ENCODE peak calls at places on chromosomes 5 and 9, in six cellular contexts. I is endodermal cell, V is breast epithelium, P is mesothelial cell of epicardium, E is WERI-Rb-1, B is Panc1. J is an unnamed sample.
A peak's percentile ranks its signal among the peaks of the same experiment; 100 is the strongest.

GRCh38 chr5:14439087-14439841 is 142.3 kb upstream of the OTULINL start:
- DNase-seq in V (no peak), E (no peak), P (no peak), I (peak; percentile 25), B (no peak), J (no peak)

GRCh38 chr9:87615547-87616148 is 110.3 kb upstream of the CTSL start:
- DNase-seq in P (no peak), E (no peak), I (no peak), V (no peak), B (no peak), J (no peak)

GRCh38 chr5:97019435-97020117 is 83.7 kb downstream of the LNPEP start:
- DNase-seq in B (no peak), P (no peak), V (no peak), I (no peak), E (no peak), J (no peak)

GRCh38 chr9:97962575-97962974 is 20.6 kb upstream of the ANP32B start:
- DNase-seq in I (no peak), B (no peak), E (no peak), V (no peak), P (no peak), J (no peak)

GRCh38 chr5:133890308-133890707 is 78.1 kb downstream of the C5orf15 start:
- DNase-seq in I (no peak), E (no peak), V (no peak), P (no peak), B (no peak), J (no peak)

GRCh38 chr5:149283611-149284480 is 12.2 kb downstream of the AFAP1L1 start:
- DNase-seq in E (no peak), B (no peak), V (no peak), I (no peak), P (no peak), J (peak; percentile 66)

GRCh38 chr9:137470785-137471184 is 11.7 kb upstream of the NSMF start:
- DNase-seq in V (no peak), I (no peak), B (no peak), P (no peak), E (no peak), J (no peak)

GRCh38 chr5:167105951-167106350 is 1185.5 kb upstream of the WWC1 start:
- DNase-seq in I (no peak), V (no peak), P (no peak), E (no peak), B (no peak), J (no peak)

GRCh38 chr9:116628706-116629105 is 58.4 kb upstream of the TRIM32 start:
- DNase-seq in V (no peak), B (no peak), P (no peak), I (no peak), E (no peak), J (no peak)

GRCh38 chr5:66223637-66224036 is 79.5 kb downstream of the SREK1 start:
- DNase-seq in I (peak; percentile 76), E (peak; percentile 26), V (no peak), B (no peak), P (no peak), J (no peak)

GRCh38 chr9:137089232-137089947 is 2.6 kb downstream of the MAN1B1 start:
- DNase-seq in I (no peak), B (no peak), P (no peak), E (no peak), V (no peak), J (no peak)

GRCh38 chr5:161167001-161167765 is 315.2 kb upstream of the ATP10B start:
- DNase-seq in V (no peak), E (no peak), I (no peak), B (no peak), P (no peak), J (no peak)

GRCh38 chr5:107578051-107578635 is 92.6 kb downstream of the EFNA5 start:
- DNase-seq in V (no peak), E (no peak), B (no peak), P (no peak), I (no peak), J (no peak)

GRCh38 chr5:176955895-176956294 is 50.7 kb downstream of the UIMC1 start:
- DNase-seq in E (no peak), B (no peak), I (no peak), V (no peak), P (no peak), J (no peak)

GRCh38 chr5:84016090-84016489 is 295.4 kb upstream of the HAPLN1 start:
- DNase-seq in I (no peak), E (no peak), V (no peak), P (no peak), B (no peak), J (no peak)

GRCh38 chr5:172959824-172960799 is 888 bp downstream of the RPL26L1 start:
- DNase-seq in B (no peak), I (no peak), P (no peak), E (no peak), V (no peak), J (no peak)

GRCh38 chr5:159304961-159305595 is 25.2 kb downstream of the IL12B start:
- DNase-seq in E (no peak), B (no peak), P (no peak), V (no peak), I (no peak), J (no peak)

GRCh38 chr9:127550751-127551150 is 61.3 kb upstream of the STXBP1 start:
- DNase-seq in V (no peak), I (no peak), B (no peak), E (no peak), P (no peak), J (no peak)

GRCh38 chr5:122385286-122385685 is 73.2 kb downstream of the SNCAIP start:
- DNase-seq in P (no peak), E (no peak), I (no peak), B (no peak), V (no peak), J (no peak)

GRCh38 chr5:143226872-143227271 is 176.6 kb downstream of the NR3C1 start:
- DNase-seq in B (no peak), V (no peak), E (no peak), P (no peak), I (peak; percentile 41), J (peak; percentile 51)

GRCh38 chr5:151925396-151925750 is 722 bp upstream of the GLRA1 start:
- DNase-seq in I (no peak), E (peak; percentile 52), P (no peak), V (no peak), B (no peak), J (no peak)

GRCh38 chr9:98427491-98427890 is 172.0 kb upstream of the TBC1D2 start:
- DNase-seq in P (no peak), E (no peak), B (no peak), V (no peak), I (no peak), J (no peak)

GRCh38 chr9:107309271-107309670 is 26.2 kb downstream of the RAD23B start:
- DNase-seq in B (no peak), V (no peak), E (no peak), P (no peak), I (no peak), J (no peak)

GRCh38 chr9:113650207-113651131 is 186.9 kb downstream of the RGS3 start:
- DNase-seq in I (peak; percentile 77), P (no peak), V (no peak), E (no peak), B (peak; percentile 28), J (no peak)

GRCh38 chr5:6781711-6782110 is 68.5 kb downstream of the TENT4A start:
- DNase-seq in P (no peak), I (no peak), E (no peak), B (no peak), V (no peak), J (no peak)

GRCh38 chr9:108074900-108075299 is 585.3 kb upstream of the KLF4 start:
- DNase-seq in V (no peak), P (no peak), E (no peak), B (no peak), I (no peak), J (no peak)

GRCh38 chr9:113436753-113437515 is 26.4 kb downstream of the C9orf43 start:
- DNase-seq in P (no peak), I (no peak), B (no peak), E (no peak), V (no peak), J (no peak)

GRCh38 chr5:54881286-54882005 is 103.9 kb downstream of the ESM1 start:
- DNase-seq in V (no peak), I (no peak), B (no peak), E (no peak), P (no peak), J (no peak)

GRCh38 chr9:22052376-22052945 is 43.4 kb upstream of the CDKN2B start:
- DNase-seq in B (no peak), P (no peak), I (no peak), E (no peak), V (no peak), J (no peak)

GRCh38 chr9:93808115-93809029 is 146.8 kb downstream of the BARX1 start:
- DNase-seq in P (no peak), B (no peak), I (no peak), V (no peak), E (no peak), J (no peak)

GRCh38 chr5:2848634-2849033 is 97.2 kb upstream of the IRX2 start:
- DNase-seq in P (no peak), V (no peak), E (no peak), B (no peak), I (no peak), J (no peak)
- TF ChIP-seq CTCF in P (peak; percentile 52), V (peak; percentile 24), E (peak; percentile 33), B (peak; percentile 22), I (peak; percentile 69), J (no peak)

GRCh38 chr9:12923472-12924009 is 148.7 kb downstream of the LURAP1L start:
- DNase-seq in B (no peak), V (no peak), E (no peak), I (no peak), P (no peak), J (peak; percentile 39)

GRCh38 chr9:12921621-12922020 is 146.8 kb downstream of the LURAP1L start:
- DNase-seq in P (no peak), I (no peak), E (no peak), V (no peak), B (no peak), J (no peak)

DNA sequence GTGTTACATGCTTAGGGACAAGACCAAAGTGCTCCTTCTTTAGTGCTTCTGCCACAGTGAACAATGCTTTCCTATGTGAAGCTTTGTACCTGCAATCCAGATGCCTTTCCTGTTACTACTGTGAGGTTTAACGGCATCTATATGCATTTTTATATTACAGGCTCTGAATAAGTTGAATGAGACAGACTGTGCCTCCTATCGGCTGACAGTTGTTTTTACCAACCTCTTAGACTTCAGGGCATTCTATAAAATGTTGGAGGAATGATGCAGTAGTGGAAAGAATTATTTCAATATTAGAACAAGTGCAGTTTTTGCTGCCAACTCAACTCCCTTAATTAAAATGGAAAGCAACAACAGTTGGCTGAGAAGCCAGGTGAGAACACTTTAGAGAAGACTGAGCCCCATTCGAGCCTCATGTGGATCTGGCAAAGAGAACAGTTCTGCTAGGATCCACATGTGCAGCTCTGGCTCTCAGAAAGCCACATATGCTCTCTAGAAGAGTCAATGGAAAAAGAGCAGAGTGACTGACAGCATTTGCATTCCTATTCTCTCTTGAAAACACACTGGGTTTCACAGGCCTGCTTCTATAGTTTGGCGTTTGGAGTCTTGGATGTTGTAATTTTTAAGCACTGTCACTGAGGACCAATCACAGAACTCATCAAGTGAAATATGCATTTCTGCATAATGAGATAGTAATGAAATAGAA is 147.5 kb downstream of the LURAP1L start:
- DNase-seq in V (no peak), B (no peak), E (no peak), I (no peak), P (no peak), J (no peak)
- TF ChIP-seq CTCF in V (no peak), B (no peak), E (no peak), I (no peak), P (no peak), J (no peak)

GRCh38 chr9:120348951-120349429 is 231.0 kb downstream of the CDK5RAP2 start:
- DNase-seq in V (no peak), I (peak; percentile 88), E (peak; percentile 73), P (no peak), B (no peak), J (no peak)
- TF ChIP-seq CTCF in V (peak; percentile 41), I (peak; percentile 91), E (peak; percentile 94), P (peak; percentile 36), B (peak; percentile 76), J (peak; percentile 37)

GRCh38 chr5:43066231-43066798 is 26.2 kb upstream of the ANXA2R start:
- DNase-seq in E (peak; percentile 57), I (peak; percentile 89), P (peak; percentile 77), B (no peak), V (peak; percentile 77), J (peak; percentile 68)
- TF ChIP-seq CTCF in E (no peak), I (no peak), P (no peak), B (no peak), V (no peak), J (no peak)

J was measured in gastrocnemius medialis.